ENCODE peak calls at places on chromosomes 3 and 15, in eight cellular contexts. One of them, this sample, is unnamed.

GRCh38 chr3:13199899-13200451 is 126.7 kb upstream of the IQSEC1 start:
- DNase-seq in lower lobe of right lung: no peak
- DNase-seq in fibroblast of lung: no peak
- DNase-seq in suprapubic skin: no peak
- DNase-seq in gastrocnemius medialis: no peak
- DNase-seq in mesothelial cell of epicardium: no peak
- DNase-seq in glutamatergic neuron: no peak
- DNase-seq in transverse colon: no peak
- DNase-seq in this sample: no peak

GRCh38 chr3:139260041-139260486 is 83.8 kb upstream of the MRPS22 start:
- DNase-seq in lower lobe of right lung: no peak
- DNase-seq in fibroblast of lung: no peak
- DNase-seq in suprapubic skin: no peak
- DNase-seq in gastrocnemius medialis: no peak
- DNase-seq in mesothelial cell of epicardium: no peak
- DNase-seq in glutamatergic neuron: no peak
- DNase-seq in transverse colon: no peak
- DNase-seq in this sample: peak; percentile 77

GRCh38 chr3:147574622-147575021 is 165.5 kb downstream of the ZIC1 start:
- DNase-seq in lower lobe of right lung: no peak
- DNase-seq in fibroblast of lung: no peak
- DNase-seq in suprapubic skin: no peak
- DNase-seq in gastrocnemius medialis: no peak
- DNase-seq in mesothelial cell of epicardium: no peak
- DNase-seq in glutamatergic neuron: no peak
- DNase-seq in transverse colon: no peak
- DNase-seq in this sample: no peak

GRCh38 chr3:47910777-47911440 is 105.3 kb downstream of the MAP4 start:
- DNase-seq in lower lobe of right lung: no peak
- DNase-seq in fibroblast of lung: peak; percentile 94
- DNase-seq in suprapubic skin: no peak
- DNase-seq in gastrocnemius medialis: peak; percentile 19
- DNase-seq in mesothelial cell of epicardium: no peak
- DNase-seq in glutamatergic neuron: no peak
- DNase-seq in transverse colon: no peak
- DNase-seq in this sample: no peak

GRCh38 chr3:106566277-106566676 is 697.5 kb upstream of the CBLB start:
- DNase-seq in lower lobe of right lung: no peak
- DNase-seq in fibroblast of lung: no peak
- DNase-seq in suprapubic skin: no peak
- DNase-seq in gastrocnemius medialis: no peak
- DNase-seq in mesothelial cell of epicardium: no peak
- DNase-seq in glutamatergic neuron: no peak
- DNase-seq in transverse colon: no peak
- DNase-seq in this sample: no peak

GRCh38 chr3:9917820-9918219 is 922 bp downstream of the IL17RC start:
- DNase-seq in lower lobe of right lung: no peak
- DNase-seq in fibroblast of lung: no peak
- DNase-seq in suprapubic skin: no peak
- DNase-seq in gastrocnemius medialis: no peak
- DNase-seq in mesothelial cell of epicardium: no peak
- DNase-seq in glutamatergic neuron: no peak
- DNase-seq in transverse colon: no peak
- DNase-seq in this sample: no peak

GRCh38 chr15:59410448-59410896 is 27.5 kb upstream of the FAM81A start:
- DNase-seq in lower lobe of right lung: no peak
- DNase-seq in fibroblast of lung: peak; percentile 22
- DNase-seq in suprapubic skin: no peak
- DNase-seq in gastrocnemius medialis: no peak
- DNase-seq in mesothelial cell of epicardium: no peak
- DNase-seq in glutamatergic neuron: no peak
- DNase-seq in transverse colon: peak; percentile 58
- DNase-seq in this sample: no peak

GRCh38 chr3:12994357-12994606 is 78.9 kb downstream of the IQSEC1 start:
- DNase-seq in lower lobe of right lung: peak; percentile 71
- DNase-seq in fibroblast of lung: no peak
- DNase-seq in suprapubic skin: no peak
- DNase-seq in gastrocnemius medialis: no peak
- DNase-seq in mesothelial cell of epicardium: no peak
- DNase-seq in glutamatergic neuron: no peak
- DNase-seq in transverse colon: peak; percentile 71
- DNase-seq in this sample: no peak

GRCh38 chr3:125140817-125141595 is 71.5 kb downstream of the SLC12A8 start:
- DNase-seq in lower lobe of right lung: no peak
- DNase-seq in fibroblast of lung: peak; percentile 30
- DNase-seq in suprapubic skin: no peak
- DNase-seq in gastrocnemius medialis: no peak
- DNase-seq in mesothelial cell of epicardium: no peak
- DNase-seq in glutamatergic neuron: no peak
- DNase-seq in transverse colon: no peak
- DNase-seq in this sample: no peak

GRCh38 chr3:125143538-125143937 is 69.0 kb downstream of the SLC12A8 start:
- DNase-seq in lower lobe of right lung: no peak
- DNase-seq in fibroblast of lung: no peak
- DNase-seq in suprapubic skin: no peak
- DNase-seq in gastrocnemius medialis: no peak
- DNase-seq in mesothelial cell of epicardium: no peak
- DNase-seq in glutamatergic neuron: no peak
- DNase-seq in transverse colon: no peak
- DNase-seq in this sample: no peak

GRCh38 chr3:125140011-125140813 is 72.3 kb downstream of the SLC12A8 start:
- DNase-seq in lower lobe of right lung: no peak
- DNase-seq in fibroblast of lung: peak; percentile 90
- DNase-seq in suprapubic skin: no peak
- DNase-seq in gastrocnemius medialis: no peak
- DNase-seq in mesothelial cell of epicardium: no peak
- DNase-seq in glutamatergic neuron: no peak
- DNase-seq in transverse colon: no peak
- DNase-seq in this sample: no peak

GRCh38 chr3:125142418-125142778 is 70.2 kb downstream of the SLC12A8 start:
- DNase-seq in lower lobe of right lung: no peak
- DNase-seq in fibroblast of lung: no peak
- DNase-seq in suprapubic skin: no peak
- DNase-seq in gastrocnemius medialis: no peak
- DNase-seq in mesothelial cell of epicardium: no peak
- DNase-seq in glutamatergic neuron: peak; percentile 48
- DNase-seq in transverse colon: no peak
- DNase-seq in this sample: no peak

DNA sequence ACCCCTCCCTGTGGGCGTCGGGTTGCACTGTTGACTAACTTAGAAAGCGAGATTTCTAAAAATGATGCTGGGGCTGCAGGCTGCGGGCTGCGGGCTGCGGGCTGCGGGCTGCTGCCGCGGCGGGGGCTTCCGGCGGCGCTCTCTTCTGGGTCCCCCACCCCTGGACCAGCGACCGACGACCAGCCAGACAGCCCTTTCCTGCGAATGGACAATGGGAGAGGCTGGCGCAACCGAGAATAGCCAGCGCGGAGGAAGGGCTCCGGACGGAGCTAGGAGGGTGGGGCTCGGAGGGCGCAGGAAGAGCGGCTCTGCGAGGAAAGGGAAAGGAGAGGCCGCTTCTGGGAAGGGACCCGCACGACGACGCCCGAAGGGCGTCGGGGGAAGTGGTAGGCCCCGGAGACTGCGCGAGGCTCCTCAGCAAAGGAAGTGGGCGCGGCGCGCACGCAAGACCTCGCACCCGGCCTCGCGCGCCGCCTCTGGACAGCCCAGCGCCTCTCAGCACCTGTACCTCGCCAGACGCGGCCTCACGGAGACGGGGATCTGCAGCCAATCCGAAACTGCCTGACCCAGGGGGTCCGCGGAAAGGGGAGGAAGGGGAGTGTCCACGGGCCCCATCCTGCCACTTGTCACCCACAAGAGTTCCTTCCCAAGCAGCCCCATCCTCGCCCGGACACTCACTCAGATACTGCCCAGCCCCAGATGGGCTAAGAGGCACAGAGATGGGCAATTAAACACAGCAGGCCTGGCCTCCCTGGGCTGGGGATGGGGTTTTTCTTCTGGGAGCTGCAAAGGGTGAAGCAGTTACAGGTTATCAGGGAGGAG is 70.7 kb downstream of the SLC12A8 start:
- DNase-seq in lower lobe of right lung: peak; percentile 87
- DNase-seq in fibroblast of lung: peak; percentile 61
- DNase-seq in suprapubic skin: no peak
- DNase-seq in gastrocnemius medialis: peak; percentile 24
- DNase-seq in mesothelial cell of epicardium: no peak
- DNase-seq in glutamatergic neuron: peak; percentile 70
- DNase-seq in transverse colon: peak; percentile 74
- DNase-seq in this sample: no peak
- TF ChIP-seq CTCF in lower lobe of right lung: peak; percentile 48
- TF ChIP-seq CTCF in fibroblast of lung: no peak
- TF ChIP-seq CTCF in suprapubic skin: no peak
- TF ChIP-seq CTCF in gastrocnemius medialis: no peak
- TF ChIP-seq CTCF in mesothelial cell of epicardium: no peak
- TF ChIP-seq CTCF in glutamatergic neuron: no peak
- TF ChIP-seq CTCF in transverse colon: peak; percentile 13
- TF ChIP-seq CTCF in this sample: no peak

GRCh38 chr3:42691861-42692666 is 6.7 kb downstream of the KLHL40 start:
- DNase-seq in lower lobe of right lung: peak; percentile 32
- DNase-seq in fibroblast of lung: no peak
- DNase-seq in suprapubic skin: peak; percentile 39
- DNase-seq in gastrocnemius medialis: no peak
- DNase-seq in mesothelial cell of epicardium: no peak
- DNase-seq in glutamatergic neuron: no peak
- DNase-seq in transverse colon: no peak
- DNase-seq in this sample: no peak

GRCh38 chr3:42690766-42691680 is 5.7 kb downstream of the KLHL40 start:
- DNase-seq in lower lobe of right lung: peak; percentile 39
- DNase-seq in fibroblast of lung: no peak
- DNase-seq in suprapubic skin: peak; percentile 49
- DNase-seq in gastrocnemius medialis: no peak
- DNase-seq in mesothelial cell of epicardium: peak; percentile 10
- DNase-seq in glutamatergic neuron: no peak
- DNase-seq in transverse colon: no peak
- DNase-seq in this sample: no peak

GRCh38 chr3:42693530-42693930 is 8.2 kb downstream of the KLHL40 start:
- DNase-seq in lower lobe of right lung: peak; percentile 24
- DNase-seq in fibroblast of lung: no peak
- DNase-seq in suprapubic skin: no peak
- DNase-seq in gastrocnemius medialis: no peak
- DNase-seq in mesothelial cell of epicardium: peak; percentile 6
- DNase-seq in glutamatergic neuron: no peak
- DNase-seq in transverse colon: no peak
- DNase-seq in this sample: no peak

GRCh38 chr3:42694366-42694765 is 8.2 kb downstream of the HHATL start:
- DNase-seq in lower lobe of right lung: no peak
- DNase-seq in fibroblast of lung: no peak
- DNase-seq in suprapubic skin: no peak
- DNase-seq in gastrocnemius medialis: no peak
- DNase-seq in mesothelial cell of epicardium: no peak
- DNase-seq in glutamatergic neuron: no peak
- DNase-seq in transverse colon: no peak
- DNase-seq in this sample: no peak

GRCh38 chr3:42692667-42693529 is 7.6 kb downstream of the KLHL40 start:
- DNase-seq in lower lobe of right lung: peak; percentile 13
- DNase-seq in fibroblast of lung: no peak
- DNase-seq in suprapubic skin: peak; percentile 39
- DNase-seq in gastrocnemius medialis: no peak
- DNase-seq in mesothelial cell of epicardium: no peak
- DNase-seq in glutamatergic neuron: no peak
- DNase-seq in transverse colon: no peak
- DNase-seq in this sample: no peak
- TF ChIP-seq CTCF in lower lobe of right lung: no peak
- TF ChIP-seq CTCF in fibroblast of lung: no peak
- TF ChIP-seq CTCF in suprapubic skin: no peak
- TF ChIP-seq CTCF in gastrocnemius medialis: no peak
- TF ChIP-seq CTCF in mesothelial cell of epicardium: no peak
- TF ChIP-seq CTCF in glutamatergic neuron: no peak
- TF ChIP-seq CTCF in transverse colon: no peak
- TF ChIP-seq CTCF in this sample: no peak

GRCh38 chr15:52113246-52113645 is 671 bp upstream of the BCL2L10 start:
- DNase-seq in lower lobe of right lung: no peak
- DNase-seq in fibroblast of lung: no peak
- DNase-seq in suprapubic skin: no peak
- DNase-seq in gastrocnemius medialis: no peak
- DNase-seq in mesothelial cell of epicardium: no peak
- DNase-seq in glutamatergic neuron: no peak
- DNase-seq in transverse colon: no peak
- DNase-seq in this sample: peak; percentile 25

GRCh38 chr15:52113708-52114107 is 1.1 kb upstream of the BCL2L10 start:
- DNase-seq in lower lobe of right lung: no peak
- DNase-seq in fibroblast of lung: no peak
- DNase-seq in suprapubic skin: no peak
- DNase-seq in gastrocnemius medialis: no peak
- DNase-seq in mesothelial cell of epicardium: no peak
- DNase-seq in glutamatergic neuron: no peak
- DNase-seq in transverse colon: no peak
- DNase-seq in this sample: peak; percentile 4

GRCh38 chr15:52114256-52114655 is 1.7 kb upstream of the BCL2L10 start:
- DNase-seq in lower lobe of right lung: no peak
- DNase-seq in fibroblast of lung: no peak
- DNase-seq in suprapubic skin: no peak
- DNase-seq in gastrocnemius medialis: no peak
- DNase-seq in mesothelial cell of epicardium: no peak
- DNase-seq in glutamatergic neuron: no peak
- DNase-seq in transverse colon: no peak
- DNase-seq in this sample: peak; percentile 25

GRCh38 chr15:52111517-52112202 is 915 bp downstream of the BCL2L10 start:
- DNase-seq in lower lobe of right lung: no peak
- DNase-seq in fibroblast of lung: no peak
- DNase-seq in suprapubic skin: no peak
- DNase-seq in gastrocnemius medialis: no peak
- DNase-seq in mesothelial cell of epicardium: no peak
- DNase-seq in glutamatergic neuron: no peak
- DNase-seq in transverse colon: no peak
- DNase-seq in this sample: peak; percentile 80

DNA sequence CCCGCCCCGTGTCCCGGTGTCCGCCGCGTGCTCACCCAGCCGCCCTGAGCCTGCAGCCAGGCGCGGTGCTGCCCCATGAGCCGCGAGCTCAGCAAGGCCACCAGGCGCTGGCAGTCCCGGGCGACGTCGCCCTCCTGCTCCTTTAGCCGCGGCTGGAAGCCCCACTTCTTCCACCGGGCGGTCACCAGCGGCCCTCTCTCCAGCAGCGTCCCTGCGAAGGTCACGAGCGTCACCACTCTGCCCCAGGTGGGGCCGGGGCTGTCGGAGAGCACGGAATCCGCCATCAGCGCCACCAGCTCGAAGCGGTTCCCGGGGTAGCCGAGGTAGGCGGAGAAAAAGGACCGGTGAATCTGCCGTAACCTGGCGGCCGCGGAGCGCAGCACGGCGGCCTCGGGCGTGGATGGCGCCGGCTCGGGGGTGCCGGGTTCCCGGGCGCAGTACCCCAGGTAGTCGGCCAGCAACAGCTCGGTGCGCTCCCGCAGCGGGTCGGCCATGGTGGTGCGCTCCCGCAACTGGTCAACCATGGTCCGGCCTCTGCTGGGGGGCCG is 298 bp downstream of the BCL2L10 start:
- DNase-seq in lower lobe of right lung: peak; percentile 50
- DNase-seq in fibroblast of lung: no peak
- DNase-seq in suprapubic skin: no peak
- DNase-seq in gastrocnemius medialis: no peak
- DNase-seq in mesothelial cell of epicardium: no peak
- DNase-seq in glutamatergic neuron: peak; percentile 36
- DNase-seq in transverse colon: peak; percentile 37
- DNase-seq in this sample: peak; percentile 84
- TF ChIP-seq CTCF in lower lobe of right lung: no peak
- TF ChIP-seq CTCF in fibroblast of lung: no peak
- TF ChIP-seq CTCF in suprapubic skin: peak; percentile 11
- TF ChIP-seq CTCF in gastrocnemius medialis: no peak
- TF ChIP-seq CTCF in mesothelial cell of epicardium: no peak
- TF ChIP-seq CTCF in glutamatergic neuron: no peak
- TF ChIP-seq CTCF in transverse colon: no peak
- TF ChIP-seq CTCF in this sample: no peak

DNA sequence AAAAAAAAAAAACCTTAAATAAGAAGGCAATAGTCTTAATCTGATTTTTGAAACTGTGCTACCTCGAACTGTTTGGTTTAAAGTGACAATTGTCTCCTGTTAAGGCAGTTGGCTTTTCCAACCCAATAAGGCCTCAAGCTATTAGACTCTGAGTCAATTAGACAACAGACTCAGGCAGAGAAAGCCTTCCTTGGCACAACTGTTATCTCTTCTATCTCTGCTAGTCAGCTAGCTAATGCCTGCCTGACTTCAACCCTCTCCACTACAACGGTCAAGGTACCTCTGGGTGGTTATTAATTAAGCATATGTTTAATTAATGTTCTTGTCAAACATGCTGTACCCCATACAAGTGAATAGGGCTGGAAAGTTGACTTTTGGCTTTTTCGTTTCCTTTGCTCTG is 110.2 kb upstream of the NLGN1 start:
- DNase-seq in lower lobe of right lung: no peak
- DNase-seq in fibroblast of lung: no peak
- DNase-seq in suprapubic skin: no peak
- DNase-seq in gastrocnemius medialis: no peak
- DNase-seq in mesothelial cell of epicardium: no peak
- DNase-seq in glutamatergic neuron: no peak
- DNase-seq in transverse colon: no peak
- DNase-seq in this sample: no peak
- TF ChIP-seq CTCF in lower lobe of right lung: no peak
- TF ChIP-seq CTCF in fibroblast of lung: no peak
- TF ChIP-seq CTCF in suprapubic skin: no peak
- TF ChIP-seq CTCF in gastrocnemius medialis: no peak
- TF ChIP-seq CTCF in mesothelial cell of epicardium: no peak
- TF ChIP-seq CTCF in glutamatergic neuron: no peak
- TF ChIP-seq CTCF in transverse colon: no peak
- TF ChIP-seq CTCF in this sample: no peak

This sample was measured in osteocyte.